ENCODE peak calls at places on chromosomes 11 and 22, in four cellular contexts. X, V, P and L are unnamed samples.

GRCh38 chr22:21968452-21969129 is 14.0 kb downstream of the TOP3B start:
- DNase-seq in V (no peak), P (no peak), X (no peak), L (no peak)

GRCh38 chr11:124078591-124078990 is 36.7 kb upstream of the VWA5A start:
- DNase-seq in X (no peak), V (no peak), P (no peak), L (no peak)

GRCh38 chr11:62138630-62139425 is 15.0 kb downstream of the INCENP start:
- DNase-seq in P (no peak), V (no peak), X (no peak), L (no peak)

GRCh38 chr11:130677486-130678153 is 229.2 kb downstream of the ADAMTS15 start:
- DNase-seq in X (peak), V (no peak), P (no peak), L (peak)

GRCh38 chr22:44554411-44554810 is 56.4 kb upstream of the RTL6 start:
- DNase-seq in P (no peak), X (no peak), V (no peak), L (no peak)

GRCh38 chr11:10379433-10379832 is 74.6 kb downstream of the ADM start:
- DNase-seq in V (no peak), X (no peak), P (no peak), L (no peak)

GRCh38 chr11:112368402-112368801 is 107.7 kb upstream of the PLET1 start:
- DNase-seq in P (no peak), V (no peak), X (no peak), L (no peak)

GRCh38 chr11:64489831-64490441 is 101.1 kb upstream of the SLC22A12 start:
- DNase-seq in X (peak), V (peak), P (peak), L (peak)

GRCh38 chr11:3671334-3672254 is at the start of gene CHRNA10:
- DNase-seq in X (no peak), V (no peak), P (no peak), L (no peak)

GRCh38 chr11:64127267-64128072 is 38.4 kb downstream of the MACROD1 start:
- DNase-seq in P (no peak), X (no peak), V (no peak), L (no peak)

GRCh38 chr11:78156081-78156844 is 16.8 kb upstream of the ALG8 start:
- DNase-seq in P (no peak), X (peak), V (no peak), L (no peak)

GRCh38 chr11:14541180-14541579 is 21.0 kb upstream of the PSMA1 start:
- DNase-seq in V (peak), P (no peak), X (peak), L (no peak)

GRCh38 chr22:30079952-30080533 is at the start of gene HORMAD2:
- DNase-seq in V (no peak), P (no peak), X (no peak), L (peak)

GRCh38 chr11:425301-425700 is 10.5 kb upstream of the SIGIRR start:
- DNase-seq in P (no peak), V (no peak), X (no peak), L (no peak)

GRCh38 chr11:111934301-111934700 is 2.8 kb upstream of the DIXDC1 start:
- DNase-seq in V (no peak), P (no peak), X (no peak), L (no peak)

GRCh38 chr11:72924568-72925190 is 110.5 kb downstream of the ATG16L2 start:
- DNase-seq in P (peak), V (peak), X (peak), L (no peak)

GRCh38 chr22:37675930-37676571 is 615 bp downstream of the LGALS1 start:
- DNase-seq in V (peak), P (no peak), X (no peak), L (no peak)

GRCh38 chr11:35725880-35726279 is 63.3 kb downstream of the TRIM44 start:
- DNase-seq in X (no peak), P (peak), V (no peak), L (no peak)

GRCh38 chr11:44016129-44016528 is 31.7 kb upstream of the ACCSL start:
- DNase-seq in V (peak), P (no peak), X (no peak), L (no peak)

GRCh38 chr11:56885182-56885581 is 103.5 kb upstream of the OR5AK2 start:
- DNase-seq in P (no peak), V (no peak), X (peak), L (no peak)

GRCh38 chr11:36564376-36565032 is 3.3 kb upstream of the RAG1 start:
- DNase-seq in P (peak), X (peak), V (peak), L (no peak)

GRCh38 chr11:30984442-30984816 is 385.1 kb downstream of the DCDC1 start:
- DNase-seq in X (peak), V (no peak), P (no peak), L (no peak)

GRCh38 chr11:45155058-45155551 is 8.7 kb downstream of the PRDM11 start:
- DNase-seq in V (no peak), X (no peak), P (no peak), L (no peak)

GRCh38 chr22:19378362-19378711 is 53.2 kb downstream of the HIRA start:
- DNase-seq in P (no peak), X (no peak), V (no peak), L (no peak)

GRCh38 chr11:72841397-72841796 is 27.2 kb downstream of the ATG16L2 start:
- DNase-seq in P (no peak), X (no peak), V (no peak), L (no peak)

GRCh38 chr11:117316197-117316961 is at the start of gene BACE1:
- DNase-seq in X (peak), V (peak), P (peak), L (peak)

GRCh38 chr22:46088541-46089311 is 61.6 kb upstream of the PPARA start:
- DNase-seq in V (no peak), X (no peak), P (no peak), L (no peak)

GRCh38 chr11:6962141-6962540 is 35.9 kb downstream of the ZNF215 start:
- DNase-seq in P (no peak), V (no peak), X (no peak), L (no peak)

GRCh38 chr22:29308791-29309262 is 2.4 kb downstream of the GAS2L1 start:
- DNase-seq in V (peak), P (no peak), X (no peak), L (no peak)

DNA sequence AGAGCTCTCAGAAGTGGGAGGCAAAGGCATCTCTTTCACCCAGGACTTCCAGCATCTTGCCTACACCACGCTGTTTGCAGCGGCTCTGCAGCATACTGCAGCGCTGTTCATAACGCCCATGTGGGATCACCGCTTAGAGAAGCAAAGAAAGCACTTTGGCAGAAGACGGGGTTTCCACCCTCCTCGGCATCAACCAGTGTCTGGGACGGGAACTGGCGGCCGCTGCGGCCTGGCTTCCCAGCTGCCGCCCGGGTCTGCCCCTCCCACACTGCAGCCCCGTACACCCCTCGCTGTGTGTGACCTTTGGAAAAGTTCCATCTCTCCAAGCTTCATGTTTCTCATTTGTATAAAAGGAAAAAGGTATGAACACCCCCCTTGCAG is 542 bp upstream of the TIRAP start:
- DNase-seq in X (peak), P (no peak), V (no peak), L (peak)
- TF ChIP-seq MAX in X (no peak), P (no peak), V (no peak), L (no peak)

GRCh38 chr22:50267591-50268390 is 2.4 kb downstream of the MAPK11 start:
- DNase-seq in V (no peak), X (no peak), P (no peak), L (peak)

GRCh38 chr22:50266994-50267393 is 3.2 kb downstream of the MAPK11 start:
- DNase-seq in X (no peak), P (no peak), V (no peak), L (no peak)

GRCh38 chr22:50270302-50271010 is at the start of gene MAPK11:
- DNase-seq in P (no peak), V (peak), X (peak), L (peak)

GRCh38 chr22:50269573-50270301 is 443 bp downstream of the MAPK11 start:
- DNase-seq in P (no peak), X (no peak), V (peak), L (peak)

GRCh38 chr22:50268655-50269113 is 1.5 kb downstream of the MAPK11 start:
- DNase-seq in X (no peak), P (no peak), V (peak), L (no peak)
- TF ChIP-seq MAX in X (no peak), P (peak), V (no peak), L (no peak)

GRCh38 chr11:2569321-2569721 is 124.5 kb downstream of the KCNQ1 start:
- DNase-seq in P (no peak), V (peak), X (no peak), L (no peak)
- TF ChIP-seq MAX in P (no peak), V (peak), X (no peak), L (no peak)

DNA sequence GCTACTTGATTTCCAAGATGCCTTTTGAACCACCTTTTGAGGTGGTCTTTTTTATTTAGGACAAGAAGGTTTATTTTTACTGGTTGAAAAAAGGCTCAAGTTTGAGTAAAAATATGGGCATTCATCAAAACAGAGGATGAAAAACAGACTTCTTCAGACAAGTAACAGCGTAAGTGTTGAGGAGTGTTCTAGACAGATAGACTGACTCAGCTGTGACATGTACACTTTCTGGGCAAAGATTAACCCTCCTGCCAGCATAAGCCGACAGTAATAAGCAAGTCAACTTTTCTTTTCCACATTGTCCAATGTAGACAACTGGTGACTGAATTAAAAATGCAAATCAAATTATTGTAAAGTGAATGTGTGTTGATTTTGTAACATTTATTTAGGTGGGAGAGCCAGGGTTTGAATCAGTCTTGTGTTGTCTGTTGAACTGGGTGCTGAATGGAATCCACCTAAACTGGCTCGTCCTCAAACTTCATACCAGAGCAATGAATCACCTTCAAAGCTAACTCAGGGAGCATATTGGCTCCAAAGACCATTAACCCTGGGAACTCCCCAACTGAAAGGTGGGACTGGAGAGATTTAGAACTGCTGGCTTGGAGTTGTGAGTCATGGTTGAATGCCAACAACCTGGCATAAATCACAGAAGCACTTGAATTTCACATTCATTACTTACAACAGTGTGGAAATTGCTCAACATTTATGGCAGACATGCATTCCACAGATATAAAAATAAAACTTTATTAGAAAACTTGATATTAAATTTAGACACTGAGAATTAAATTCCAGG is 377.0 kb downstream of the ETS1 start:
- DNase-seq in P (peak), X (peak), V (no peak), L (no peak)
- TF ChIP-seq MAX in P (peak), X (no peak), V (no peak), L (no peak)

GRCh38 chr11:118888398-118888797 is 4.7 kb downstream of the CXCR5 start:
- DNase-seq in P (peak), V (no peak), X (no peak), L (no peak)

GRCh38 chr11:118892515-118892914 is 8.8 kb downstream of the CXCR5 start:
- DNase-seq in V (no peak), P (no peak), X (no peak), L (no peak)

GRCh38 chr11:118886681-118887111 is 3.0 kb downstream of the CXCR5 start:
- DNase-seq in X (no peak), P (no peak), V (no peak), L (no peak)

GRCh38 chr11:118887219-118887618 is 3.5 kb downstream of the CXCR5 start:
- DNase-seq in P (no peak), V (no peak), X (no peak), L (no peak)

GRCh38 chr11:118889796-118890195 is 6.1 kb downstream of the CXCR5 start:
- DNase-seq in X (no peak), V (no peak), P (no peak), L (no peak)
- TF ChIP-seq MAX in X (no peak), V (no peak), P (no peak), L (no peak)

GRCh38 chr22:23520875-23521441 is 59.1 kb downstream of the IGLL1 start:
- DNase-seq in P (no peak), X (peak), V (no peak), L (no peak)

GRCh38 chr22:23522642-23523251 is 57.3 kb downstream of the IGLL1 start:
- DNase-seq in P (no peak), V (no peak), X (peak), L (no peak)

GRCh38 chr22:23523746-23524145 is 56.3 kb downstream of the IGLL1 start:
- DNase-seq in V (no peak), P (no peak), X (no peak), L (no peak)

GRCh38 chr22:23519442-23520177 is 60.5 kb downstream of the IGLL1 start:
- DNase-seq in X (no peak), V (no peak), P (no peak), L (no peak)

GRCh38 chr22:23521442-23522113 is 58.5 kb downstream of the IGLL1 start:
- DNase-seq in X (peak), P (peak), V (peak), L (peak)
- TF ChIP-seq MAX in X (peak), P (no peak), V (no peak), L (no peak)

DNA sequence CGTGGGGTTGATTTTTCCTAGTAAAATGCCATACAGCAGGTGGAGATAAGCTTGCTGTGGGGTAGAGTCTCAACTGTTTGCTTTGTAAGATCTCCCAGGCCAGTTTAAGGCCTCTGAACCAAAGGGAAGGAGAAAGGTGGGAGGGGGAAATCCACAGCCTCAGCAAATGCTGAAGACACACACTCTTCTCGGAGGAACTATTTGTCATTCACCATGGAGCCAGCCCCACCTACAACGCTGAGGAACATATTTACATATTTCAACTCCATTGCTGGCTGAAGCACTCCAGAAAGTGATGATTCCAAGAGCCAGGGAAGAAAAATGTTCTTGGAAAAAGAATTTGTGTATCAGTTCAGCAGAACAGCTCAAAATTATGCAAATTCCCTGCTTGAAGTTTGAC is 6.6 kb downstream of the TENM4 start:
- DNase-seq in V (no peak), X (no peak), P (no peak), L (no peak)
- TF ChIP-seq MAX in V (no peak), X (no peak), P (no peak), L (no peak)

GRCh38 chr11:27183672-27184457 is 143.2 kb downstream of the BBOX1 start:
- DNase-seq in V (peak), X (peak), P (peak), L (peak)
- TF ChIP-seq MAX in V (no peak), X (no peak), P (no peak), L (no peak)

GRCh38 chr11:18280438-18281046 is 14.5 kb downstream of the SAA1 start:
- DNase-seq in V (no peak), P (no peak), X (no peak), L (no peak)

GRCh38 chr11:18282626-18283025 is 16.6 kb downstream of the SAA1 start:
- DNase-seq in P (no peak), X (no peak), V (no peak), L (no peak)

DNA sequence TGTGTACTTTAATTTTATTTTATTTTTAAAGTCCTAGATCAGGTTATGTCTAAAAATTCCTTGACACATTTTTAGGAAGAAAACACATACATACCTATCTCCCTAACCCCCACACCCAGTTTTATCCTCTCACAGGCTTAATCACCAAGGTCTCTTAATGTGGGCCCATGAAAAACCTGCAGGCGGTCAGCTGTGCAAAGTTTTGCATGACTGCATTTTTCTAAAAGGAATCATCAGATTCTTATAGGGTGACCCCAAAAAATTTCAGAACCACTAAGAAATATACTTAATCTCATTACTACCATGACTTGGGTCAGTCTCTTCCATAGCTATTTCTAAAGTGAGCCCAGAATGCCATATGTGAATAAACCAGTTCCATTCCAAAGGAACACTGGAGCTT is 19.8 kb downstream of the SAA1 start:
- DNase-seq in V (no peak), P (no peak), X (no peak), L (no peak)
- TF ChIP-seq MAX in V (no peak), P (no peak), X (no peak), L (no peak)

GRCh38 chr11:32466279-32466915 is 31.1 kb upstream of the WT1 start:
- DNase-seq in X (no peak), V (peak), P (no peak), L (no peak)
- TF ChIP-seq MAX in X (no peak), V (no peak), P (no peak), L (no peak)